ENCODE peak calls at places on chromosome 10, in eight cellular contexts. D, P, J, A, W, H, U and X are unnamed samples.

GRCh38 chr10:68790476-68790875 is 36.9 kb upstream of the STOX1 start:
- DNase-seq in D (no peak), P (no peak), J (no peak), A (no peak), W (no peak), H (no peak), U (no peak), X (no peak)

GRCh38 chr10:46558411-46559185 is 2.1 kb upstream of the GPRIN2 start:
- DNase-seq in D (no peak), P (no peak), J (no peak), A (no peak), W (no peak), H (no peak), U (no peak), X (no peak)

GRCh38 chr10:809671-810350 is 120.3 kb upstream of the DIP2C start:
- DNase-seq in D (no peak), P (no peak), J (no peak), A (no peak), W (no peak), H (no peak), U (no peak), X (peak)

GRCh38 chr10:16741540-16741939 is 75.7 kb downstream of the RSU1 start:
- DNase-seq in D (no peak), P (no peak), J (no peak), A (no peak), W (no peak), H (no peak), U (no peak), X (no peak)

GRCh38 chr10:78408671-78409472 is 375.2 kb downstream of the RPS24 start:
- DNase-seq in D (peak), P (peak), J (no peak), A (no peak), W (peak), H (no peak), U (no peak), X (peak)

GRCh38 chr10:126872768-126873167 is 32.5 kb upstream of the DOCK1 start:
- DNase-seq in D (no peak), P (peak), J (no peak), A (no peak), W (peak), H (no peak), U (no peak), X (no peak)

GRCh38 chr10:114403545-114404161 is 649 bp downstream of the AFAP1L2 start:
- DNase-seq in D (no peak), P (no peak), J (no peak), A (no peak), W (peak), H (no peak), U (no peak), X (peak)

GRCh38 chr10:121503587-121504051 is 94.6 kb downstream of the FGFR2 start:
- DNase-seq in D (no peak), P (no peak), J (no peak), A (no peak), W (peak), H (no peak), U (no peak), X (no peak)

GRCh38 chr10:116780691-116781205 is 38.4 kb upstream of the HSPA12A start:
- DNase-seq in D (no peak), P (no peak), J (no peak), A (no peak), W (no peak), H (no peak), U (no peak), X (no peak)

GRCh38 chr10:117442944-117443676 is 67.9 kb upstream of the PDZD8 start:
- DNase-seq in D (peak), P (peak), J (no peak), A (peak), W (peak), H (peak), U (no peak), X (peak)

GRCh38 chr10:132335189-132336063 is 3.4 kb downstream of the LRRC27 start:
- DNase-seq in D (no peak), P (no peak), J (no peak), A (no peak), W (no peak), H (no peak), U (no peak), X (peak)

GRCh38 chr10:31025142-31025541 is 6.5 kb downstream of the ZNF438 start:
- DNase-seq in D (no peak), P (no peak), J (no peak), A (no peak), W (no peak), H (no peak), U (no peak), X (no peak)

GRCh38 chr10:3782099-3782455 is 2.9 kb downstream of the KLF6 start:
- DNase-seq in D (no peak), P (peak), J (no peak), A (no peak), W (no peak), H (peak), U (no peak), X (no peak)

GRCh38 chr10:15123749-15124184 is 26.6 kb downstream of the RPP38 start:
- DNase-seq in D (no peak), P (peak), J (no peak), A (no peak), W (peak), H (peak), U (no peak), X (no peak)

GRCh38 chr10:118626953-118627352 is 31.5 kb upstream of the PRLHR start:
- DNase-seq in D (no peak), P (no peak), J (no peak), A (no peak), W (no peak), H (no peak), U (no peak), X (no peak)